ENCODE peak calls at places on chromosomes 12 and 14, in eight cellular contexts. C, T, M, F, S, V, U and J are unnamed samples.
A peak's percentile ranks its signal among the peaks of the same experiment; 100 is the strongest.

GRCh38 chr12:87383705-87384104 is 645.5 kb downstream of the C12orf50 start:
- DNase-seq in S (no peak), M (no peak), C (peak; percentile 47), U (no peak), F (no peak), T (no peak), V (no peak), J (no peak)

GRCh38 chr14:59306775-59307174 is 118.3 kb downstream of the DAAM1 start:
- DNase-seq in V (peak; percentile 46), U (no peak), S (no peak), T (no peak), C (no peak), M (no peak), F (peak; percentile 62), J (no peak)

GRCh38 chr12:93836616-93837260 is 159.6 kb downstream of the CRADD start:
- DNase-seq in M (no peak), T (no peak), S (no peak), U (no peak), F (no peak), V (no peak), C (no peak), J (no peak)

GRCh38 chr12:11896530-11896929 is 174.2 kb upstream of the BCL2L14 start:
- DNase-seq in F (no peak), V (no peak), M (no peak), C (no peak), S (no peak), T (no peak), U (no peak), J (no peak)

GRCh38 chr12:129871991-129872969 is 31.5 kb downstream of the TMEM132D start:
- DNase-seq in U (no peak), V (no peak), M (no peak), F (no peak), T (no peak), S (no peak), C (no peak), J (peak; percentile 42)

GRCh38 chr12:75690556-75690955 is 179.1 kb upstream of the KRR1 start:
- DNase-seq in T (no peak), M (no peak), U (no peak), C (no peak), S (no peak), F (peak; percentile 92), V (peak; percentile 75), J (no peak)

GRCh38 chr12:5236022-5236421 is 192.3 kb downstream of the KCNA5 start:
- DNase-seq in S (no peak), M (no peak), U (no peak), C (no peak), T (no peak), V (no peak), F (no peak), J (no peak)

GRCh38 chr14:72657214-72657921 is 236.5 kb downstream of the DPF3 start:
- DNase-seq in T (no peak), S (no peak), M (no peak), C (no peak), U (no peak), V (no peak), F (no peak), J (no peak)

GRCh38 chr12:119649202-119649808 is 18.6 kb upstream of the PRKAB1 start:
- DNase-seq in C (no peak), M (no peak), V (no peak), U (no peak), T (no peak), F (no peak), S (no peak), J (no peak)

GRCh38 chr12:91126516-91126915 is 15.2 kb upstream of the LUM start:
- DNase-seq in V (no peak), F (no peak), S (no peak), C (no peak), M (no peak), U (no peak), T (no peak), J (no peak)

GRCh38 chr12:46267618-46268348 is 1.1 kb downstream of the SLC38A1 start:
- DNase-seq in F (peak; percentile 10), V (peak; percentile 55), C (peak; percentile 38), S (no peak), T (peak; percentile 26), M (no peak), U (peak; percentile 16), J (no peak)

GRCh38 chr14:95287176-95287754 is 32.4 kb downstream of the CLMN start:
- DNase-seq in T (no peak), S (no peak), F (no peak), V (no peak), C (no peak), M (no peak), U (no peak), J (no peak)

GRCh38 chr12:74896186-74896585 is 313.5 kb downstream of the KCNC2 start:
- DNase-seq in F (no peak), S (no peak), M (no peak), V (peak; percentile 31), U (no peak), C (peak; percentile 6), T (no peak), J (no peak)

GRCh38 chr14:101507306-101508150 is 53.8 kb upstream of the DIO3 start:
- DNase-seq in C (no peak), F (no peak), V (no peak), S (no peak), M (no peak), T (no peak), U (no peak), J (no peak)

GRCh38 chr12:117063162-117063911 is 35.9 kb downstream of the TESC start:
- DNase-seq in C (no peak), T (no peak), V (no peak), S (no peak), M (peak; percentile 44), F (no peak), U (peak; percentile 6), J (no peak)

GRCh38 chr12:30626847-30627246 is 68.8 kb downstream of the IPO8 start:
- DNase-seq in M (no peak), F (no peak), T (no peak), V (no peak), U (no peak), S (no peak), C (no peak), J (no peak)

GRCh38 chr14:86115972-86116371 is 586.0 kb downstream of the FLRT2 start:
- DNase-seq in U (no peak), M (no peak), S (no peak), F (no peak), V (no peak), T (no peak), C (no peak), J (no peak)

GRCh38 chr14:69657961-69658360 is 46.6 kb downstream of the SUSD6 start:
- DNase-seq in M (no peak), V (peak; percentile 75), C (peak; percentile 77), F (no peak), U (no peak), S (no peak), T (no peak), J (no peak)

GRCh38 chr14:76768201-76768656 is 7.0 kb downstream of the VASH1 start:
- DNase-seq in U (peak; percentile 16), M (peak; percentile 47), S (peak; percentile 78), F (no peak), C (no peak), V (no peak), T (peak; percentile 63), J (no peak)

GRCh38 chr12:88518863-88519403 is 61.3 kb downstream of the KITLG start:
- DNase-seq in U (no peak), S (no peak), F (no peak), T (no peak), M (no peak), V (no peak), C (no peak), J (no peak)

GRCh38 chr12:46024099-46024498 is 33.7 kb upstream of the SCAF11 start:
- DNase-seq in U (no peak), V (no peak), S (no peak), T (no peak), M (no peak), C (no peak), F (no peak), J (no peak)

GRCh38 chr14:52131640-52132320 is 62.9 kb upstream of the NID2 start:
- DNase-seq in M (peak; percentile 53), U (no peak), T (peak; percentile 89), C (peak; percentile 95), F (peak; percentile 92), V (peak; percentile 96), S (no peak), J (peak; percentile 65)

GRCh38 chr12:43238281-43238680 is 313.7 kb downstream of the ADAMTS20 start:
- DNase-seq in V (no peak), M (no peak), T (no peak), C (no peak), U (no peak), S (no peak), F (no peak), J (no peak)